ENCODE peak calls at places on chromosomes 4 and X, in six cellular contexts. L is suprapubic skin, Q is mammary epithelial cell, O is heart left ventricle, N is upper lobe of right lung, B is left ventricle myocardium inferior. S is an unnamed sample.

GRCh38 chr4:98959411-98959810 is 30.5 kb upstream of the EIF4E start:
- DNase-seq in L (no peak), Q (no peak), O (no peak), N (no peak), B (no peak), S (no peak)

GRCh38 chr4:114582625-114583024 is 16.0 kb upstream of the UGT8 start:
- DNase-seq in L (no peak), Q (no peak), O (no peak), N (no peak), B (no peak), S (no peak)

GRCh38 chr4:88803600-88804096 is 106.0 kb upstream of the NAP1L5 start:
- DNase-seq in L (peak), Q (peak), O (no peak), N (no peak), B (no peak), S (peak)

GRCh38 chrX:28189011-28189410 is 207.8 kb upstream of the DCAF8L1 start:
- DNase-seq in L (no peak), Q (peak), O (no peak), N (no peak), B (no peak), S (no peak)

GRCh38 chrX:77426811-77427210 is 20.4 kb upstream of the FGF16 start:
- DNase-seq in L (no peak), Q (peak), O (no peak), N (no peak), B (no peak), S (no peak)

GRCh38 chr4:13950491-13950890 is 323.0 kb upstream of the BOD1L1 start:
- DNase-seq in L (no peak), Q (no peak), O (no peak), N (no peak), B (no peak), S (no peak)

GRCh38 chr4:105780176-105780575 is 71.6 kb downstream of the GSTCD start:
- DNase-seq in L (no peak), Q (no peak), O (no peak), N (no peak), B (no peak), S (no peak)

GRCh38 chr4:40057540-40058091 is 966 bp downstream of the N4BP2 start:
- DNase-seq in L (peak), Q (peak), O (no peak), N (no peak), B (peak), S (peak)

GRCh38 chr4:8739820-8740665 is 131.6 kb downstream of the HMX1 start:
- DNase-seq in L (no peak), Q (no peak), O (no peak), N (peak), B (no peak), S (no peak)

GRCh38 chr4:126939401-126939800 is 693.4 kb upstream of the INTU start:
- DNase-seq in L (no peak), Q (peak), O (no peak), N (no peak), B (no peak), S (no peak)

GRCh38 chr4:184671101-184671500 is 21.6 kb downstream of the PRIMPOL start:
- DNase-seq in L (no peak), Q (peak), O (no peak), N (no peak), B (no peak), S (no peak)
- H3K27ac ChIP-seq in L (no peak), Q (no peak), O (no peak), N (no peak), B (no peak), S (no peak)

GRCh38 chr4:24400537-24400936 is 183.8 kb downstream of the DHX15 start:
- DNase-seq in L (no peak), Q (no peak), O (no peak), N (no peak), B (no peak), S (no peak)

GRCh38 chr4:24396988-24397387 is 187.4 kb downstream of the DHX15 start:
- DNase-seq in L (no peak), Q (no peak), O (no peak), N (no peak), B (no peak), S (no peak)

GRCh38 chr4:24394041-24394440 is 190.3 kb downstream of the DHX15 start:
- DNase-seq in L (no peak), Q (no peak), O (no peak), N (no peak), B (no peak), S (no peak)

GRCh38 chr4:24392613-24393012 is 191.7 kb downstream of the DHX15 start:
- DNase-seq in L (no peak), Q (no peak), O (no peak), N (no peak), B (no peak), S (no peak)

DNA sequence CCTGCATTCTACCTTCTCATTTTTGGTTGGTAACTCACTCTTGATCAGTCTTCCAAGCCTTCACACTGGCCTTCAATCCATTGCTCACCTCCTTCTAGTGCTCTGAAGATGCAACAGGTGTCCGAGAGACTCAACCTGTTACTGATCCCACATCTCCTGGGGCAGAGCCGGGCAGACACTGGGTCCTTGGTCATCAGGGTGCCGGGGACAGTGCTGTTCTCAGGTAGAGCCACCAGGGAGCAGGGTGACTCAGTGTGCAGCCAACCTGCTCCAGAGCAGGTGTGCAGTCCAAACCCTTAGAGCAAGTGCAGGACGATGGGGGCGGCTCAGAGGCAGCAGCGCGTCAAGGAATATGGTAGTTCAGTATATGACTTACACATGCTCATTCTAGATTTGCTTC is 188.4 kb downstream of the DHX15 start:
- DNase-seq in L (no peak), Q (no peak), O (no peak), N (no peak), B (no peak), S (no peak)
- TF ChIP-seq CTCF in L (no peak), Q (no peak), O (no peak), N (no peak), B (no peak), S (no peak)

GRCh38 chr4:163590103-163590502 is 95.6 kb downstream of the TMA16 start:
- DNase-seq in L (no peak), Q (no peak), O (no peak), N (no peak), B (no peak), S (no peak)
- H3K27ac ChIP-seq in L (no peak), Q (no peak), O (no peak), N (no peak), B (no peak), S (no peak)

DNA sequence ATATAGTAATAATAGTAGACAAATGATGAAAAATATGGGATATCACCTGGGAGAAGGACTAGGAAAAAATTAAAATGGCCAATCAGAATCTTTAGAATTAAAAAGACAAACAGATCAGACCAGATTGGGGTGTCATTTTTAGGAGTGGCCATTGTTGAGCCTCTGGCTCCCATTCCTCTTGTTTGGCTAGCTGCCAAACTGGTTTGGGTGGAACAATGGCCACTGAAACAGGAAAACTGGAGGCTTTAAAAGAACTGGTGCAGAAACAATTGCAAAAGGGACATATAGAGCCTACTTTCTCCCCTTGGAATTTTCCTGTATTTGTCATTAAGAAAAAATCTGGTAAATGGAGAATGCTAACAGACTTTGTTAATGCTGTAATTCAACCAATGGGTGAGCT is 294.8 kb upstream of the DKK2 start:
- DNase-seq in L (no peak), Q (no peak), O (no peak), N (no peak), B (no peak), S (no peak)
- TF ChIP-seq CTCF in L (no peak), Q (no peak), O (no peak), N (no peak), B (no peak), S (no peak)

DNA sequence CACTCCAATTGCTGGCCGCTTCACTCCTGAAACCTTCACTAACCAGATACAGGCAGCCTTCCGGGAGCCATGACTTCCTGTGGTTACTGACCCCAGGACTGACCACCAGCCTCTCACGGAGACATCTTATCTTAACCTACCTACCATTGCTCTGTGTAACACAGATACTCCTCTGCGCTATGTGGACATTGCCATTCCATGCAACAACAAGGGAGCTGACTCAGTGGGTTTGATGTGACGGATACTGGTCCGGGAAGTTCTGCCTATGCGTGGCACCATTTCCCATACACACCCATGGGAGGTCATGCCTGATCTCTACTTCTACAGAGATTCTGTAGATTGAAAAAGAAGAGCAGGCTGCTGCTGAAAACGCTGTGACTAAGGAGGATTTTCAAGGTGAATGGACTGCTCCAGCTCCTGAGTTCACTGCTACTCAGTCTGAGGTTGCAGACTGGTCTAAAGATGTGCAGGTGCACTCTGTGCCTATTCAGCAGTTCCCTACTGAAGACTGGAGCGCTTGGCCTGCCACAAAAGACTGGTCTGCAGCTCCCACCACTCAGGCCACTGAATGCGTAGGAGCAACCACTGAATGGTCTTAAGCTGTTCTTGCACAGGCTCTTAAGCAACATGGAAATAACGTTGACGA is 35.8 kb upstream of the PRDM8 start:
- DNase-seq in L (no peak), Q (no peak), O (no peak), N (no peak), B (no peak), S (no peak)
- H3K27ac ChIP-seq in L (no peak), Q (no peak), O (no peak), N (no peak), B (no peak), S (no peak)

GRCh38 chr4:85165808-85166207 is 199.3 kb upstream of the WDFY3 start:
- DNase-seq in L (no peak), Q (no peak), O (no peak), N (no peak), B (no peak), S (no peak)
- TF ChIP-seq CTCF in L (no peak), Q (no peak), O (no peak), N (no peak), B (peak), S (no peak)